ENCODE peak calls at places on chromosomes 2 and 18, in nine cellular contexts. O, K, Q, X, Y, V, U, B and P are unnamed samples.

GRCh38 chr2:236352761-236353593 is 88.8 kb upstream of the ASB18 start:
- DNase-seq in O (no peak), K (peak; percentile 47), Q (peak; percentile 26), X (no peak), Y (peak; percentile 27), V (peak; percentile 34), U (no peak), B (no peak), P (no peak)

GRCh38 chr2:60756097-60757087 is at the start of gene PAPOLG:
- DNase-seq in O (peak; percentile 95), K (peak; percentile 94), Q (peak; percentile 96), X (peak; percentile 96), Y (peak; percentile 88), V (peak; percentile 93), U (peak; percentile 98), B (peak; percentile 74), P (peak; percentile 49)

GRCh38 chr2:237685408-237685807 is 58.0 kb downstream of the LRRFIP1 start:
- DNase-seq in O (no peak), K (no peak), Q (no peak), X (no peak), Y (no peak), V (no peak), U (no peak), B (no peak), P (no peak)

GRCh38 chr2:18066894-18067293 is 188.4 kb downstream of the KCNS3 start:
- DNase-seq in O (no peak), K (no peak), Q (no peak), X (no peak), Y (no peak), V (no peak), U (no peak), B (no peak), P (no peak)

GRCh38 chr18:11050966-11051365 is 98.4 kb downstream of the PIEZO2 start:
- DNase-seq in O (no peak), K (no peak), Q (no peak), X (no peak), Y (no peak), V (no peak), U (no peak), B (no peak), P (no peak)

GRCh38 chr2:204260906-204261305 is 284.4 kb upstream of the PARD3B start:
- DNase-seq in O (no peak), K (no peak), Q (no peak), X (no peak), Y (no peak), V (no peak), U (no peak), B (no peak), P (no peak)

GRCh38 chr2:85393836-85394235 is 16.3 kb downstream of the CAPG start:
- DNase-seq in O (no peak), K (peak; percentile 4), Q (no peak), X (no peak), Y (no peak), V (no peak), U (no peak), B (no peak), P (no peak)

GRCh38 chr2:32798841-32799240 is 147.9 kb upstream of the LTBP1 start:
- DNase-seq in O (no peak), K (no peak), Q (no peak), X (no peak), Y (no peak), V (no peak), U (no peak), B (peak; percentile 47), P (no peak)

GRCh38 chr2:237705225-237705524 is 77.8 kb downstream of the LRRFIP1 start:
- DNase-seq in O (no peak), K (no peak), Q (no peak), X (no peak), Y (no peak), V (no peak), U (no peak), B (no peak), P (no peak)

GRCh38 chr18:13366541-13366940 is 148.0 kb downstream of the LDLRAD4 start:
- DNase-seq in O (no peak), K (no peak), Q (no peak), X (no peak), Y (no peak), V (no peak), U (no peak), B (no peak), P (no peak)

GRCh38 chr2:66390811-66391210 is 44.1 kb upstream of the MEIS1 start:
- DNase-seq in O (no peak), K (no peak), Q (peak; percentile 84), X (no peak), Y (no peak), V (no peak), U (no peak), B (no peak), P (peak; percentile 77)

GRCh38 chr2:66389651-66390131 is 45.2 kb upstream of the MEIS1 start:
- DNase-seq in O (no peak), K (no peak), Q (peak; percentile 56), X (peak; percentile 28), Y (no peak), V (no peak), U (peak; percentile 17), B (no peak), P (peak; percentile 64)

GRCh38 chr2:66387374-66387773 is 47.6 kb upstream of the MEIS1 start:
- DNase-seq in O (no peak), K (no peak), Q (no peak), X (no peak), Y (no peak), V (no peak), U (no peak), B (no peak), P (no peak)

GRCh38 chr2:66390152-66390551 is 44.8 kb upstream of the MEIS1 start:
- DNase-seq in O (no peak), K (no peak), Q (no peak), X (no peak), Y (no peak), V (no peak), U (no peak), B (no peak), P (no peak)
- H3K27ac ChIP-seq in O (no peak overlapping the region), K (no peak overlapping the region), Q (no peak overlapping the region), X (peak overlapping the region; percentile 61), Y (no peak overlapping the region), V (no peak overlapping the region), U (no peak overlapping the region), B (no peak overlapping the region), P (peak overlapping the region; percentile 83)

GRCh38 chr2:28135324-28135723 is 244.8 kb downstream of the BABAM2 start:
- DNase-seq in O (no peak), K (no peak), Q (no peak), X (no peak), Y (no peak), V (no peak), U (no peak), B (no peak), P (no peak)

GRCh38 chr2:28134262-28134812 is 243.8 kb downstream of the BABAM2 start:
- DNase-seq in O (no peak), K (peak; percentile 19), Q (no peak), X (peak; percentile 72), Y (no peak), V (no peak), U (peak; percentile 89), B (no peak), P (peak; percentile 20)

GRCh38 chr2:28136557-28136956 is 246.0 kb downstream of the BABAM2 start:
- DNase-seq in O (no peak), K (no peak), Q (no peak), X (no peak), Y (no peak), V (no peak), U (no peak), B (no peak), P (no peak)

GRCh38 chr2:28134857-28135256 is 244.3 kb downstream of the BABAM2 start:
- DNase-seq in O (no peak), K (no peak), Q (no peak), X (no peak), Y (no peak), V (no peak), U (no peak), B (no peak), P (no peak)

GRCh38 chr2:28137221-28137620 is 246.7 kb downstream of the BABAM2 start:
- DNase-seq in O (no peak), K (peak; percentile 89), Q (no peak), X (peak; percentile 90), Y (no peak), V (no peak), U (no peak), B (peak; percentile 55), P (no peak)
- H3K27ac ChIP-seq in O (no peak overlapping the region), K (no peak overlapping the region), Q (no peak overlapping the region), X (peak overlapping the region; percentile 85), Y (no peak overlapping the region), V (no peak overlapping the region), U (no peak overlapping the region), B (no peak overlapping the region), P (peak overlapping the region; percentile 9)

DNA sequence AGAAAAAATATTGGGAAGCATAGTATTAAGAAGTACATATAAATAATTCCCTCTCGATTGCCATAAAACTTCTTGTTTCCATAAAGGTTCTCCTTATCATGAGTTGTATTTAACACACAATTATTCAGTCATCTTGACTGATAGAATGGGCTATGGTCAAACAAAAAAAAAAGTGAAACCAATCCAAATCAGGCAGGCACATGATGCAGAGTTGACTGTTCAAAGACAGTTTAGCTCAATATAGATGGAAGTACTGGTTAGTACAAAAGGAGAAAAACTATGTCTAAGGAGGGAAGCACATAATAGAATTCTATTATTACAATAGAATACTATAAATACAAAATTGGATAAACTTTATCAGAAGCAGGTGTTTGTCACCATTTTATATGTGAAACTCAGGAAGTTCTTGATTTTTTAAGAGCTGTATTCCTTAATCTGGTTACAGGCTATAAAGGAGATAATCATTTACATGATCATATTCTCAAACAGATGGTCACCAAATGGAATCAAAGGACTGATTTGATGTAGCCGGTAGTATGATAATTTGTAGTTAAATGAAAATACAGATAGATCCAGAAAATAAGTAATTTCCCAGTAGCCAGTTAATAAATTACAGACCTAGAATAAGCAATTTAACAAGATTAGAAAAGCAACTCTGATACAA is 18.2 kb upstream of the CALCRL start:
- DNase-seq in O (no peak), K (no peak), Q (no peak), X (no peak), Y (no peak), V (no peak), U (no peak), B (no peak), P (no peak)
- H3K27ac ChIP-seq in O (no peak overlapping the region), K (no peak overlapping the region), Q (no peak overlapping the region), X (no peak overlapping the region), Y (no peak overlapping the region), V (no peak overlapping the region), U (no peak overlapping the region), B (no peak overlapping the region), P (no peak overlapping the region)

GRCh38 chr2:65344182-65344581 is 88.2 kb downstream of the SPRED2 start:
- DNase-seq in O (no peak), K (no peak), Q (no peak), X (no peak), Y (no peak), V (no peak), U (no peak), B (no peak), P (no peak)

GRCh38 chr2:65347913-65348312 is 84.5 kb downstream of the SPRED2 start:
- DNase-seq in O (no peak), K (no peak), Q (no peak), X (no peak), Y (no peak), V (no peak), U (no peak), B (no peak), P (no peak)

GRCh38 chr2:65343381-65343780 is 89.0 kb downstream of the SPRED2 start:
- DNase-seq in O (no peak), K (no peak), Q (no peak), X (no peak), Y (no peak), V (no peak), U (no peak), B (no peak), P (no peak)

GRCh38 chr2:65344689-65345088 is 87.7 kb downstream of the SPRED2 start:
- DNase-seq in O (no peak), K (no peak), Q (no peak), X (no peak), Y (no peak), V (no peak), U (no peak), B (no peak), P (no peak)

GRCh38 chr2:65345626-65346025 is 86.8 kb downstream of the SPRED2 start:
- DNase-seq in O (no peak), K (peak; percentile 42), Q (no peak), X (no peak), Y (no peak), V (no peak), U (no peak), B (no peak), P (no peak)
- H3K27ac ChIP-seq in O (no peak overlapping the region), K (no peak overlapping the region), Q (no peak overlapping the region), X (no peak overlapping the region), Y (no peak overlapping the region), V (no peak overlapping the region), U (no peak overlapping the region), B (no peak overlapping the region), P (no peak overlapping the region)